ENCODE peak calls at places on chromosomes 12 and 14, in five cellular contexts. W, D, Z, B and E are unnamed samples.

GRCh38 chr12:49825360-49825970 is 2.7 kb downstream of the NCKAP5L start:
- DNase-seq in Z (no peak), B (no peak), W (no peak), D (no peak), E (peak; percentile 73)

GRCh38 chr12:93397412-93397811 is 19.7 kb downstream of the NUDT4 start:
- DNase-seq in W (no peak), Z (no peak), B (no peak), D (no peak), E (no peak)

GRCh38 chr14:55128386-55129085 is 516 bp upstream of the LGALS3 start:
- DNase-seq in Z (no peak), D (no peak), W (no peak), B (no peak), E (no peak)

GRCh38 chr12:94798107-94798506 is 147.8 kb upstream of the TMCC3 start:
- DNase-seq in W (no peak), Z (no peak), B (no peak), D (no peak), E (no peak)

GRCh38 chr12:49626836-49627235 is 3.5 kb downstream of the PRPF40B start:
- DNase-seq in B (no peak), D (no peak), W (no peak), Z (no peak), E (no peak)

GRCh38 chr12:11991604-11992003 is 79.1 kb upstream of the BCL2L14 start:
- DNase-seq in W (no peak), B (no peak), D (no peak), Z (no peak), E (no peak)

GRCh38 chr12:105013892-105014291 is 27.8 kb downstream of the NOPCHAP1 start:
- DNase-seq in D (no peak), Z (no peak), B (no peak), W (no peak), E (peak; percentile 38)

GRCh38 chr14:55071870-55072640 is 20.6 kb downstream of the MAPK1IP1L start:
- DNase-seq in Z (no peak), D (no peak), W (peak; percentile 32), B (peak; percentile 92), E (peak; percentile 94)

GRCh38 chr12:32069071-32069470 is 37.6 kb upstream of the BICD1 start:
- DNase-seq in W (peak; percentile 59), B (no peak), Z (peak; percentile 46), D (no peak), E (no peak)

GRCh38 chr12:1318327-1319031 is 275.9 kb downstream of the FBXL14 start:
- DNase-seq in D (no peak), B (no peak), Z (no peak), W (no peak), E (peak; percentile 31)

GRCh38 chr14:20632448-20632830 is 9.1 kb downstream of the OR6S1 start:
- DNase-seq in Z (no peak), B (no peak), D (no peak), W (no peak), E (no peak)

GRCh38 chr12:89497467-89497866 is 27.1 kb downstream of the GALNT4 start:
- DNase-seq in D (no peak), B (no peak), W (no peak), Z (no peak), E (peak; percentile 14)

GRCh38 chr14:106845286-106846087 is 1319.1 kb downstream of the TMEM121 start:
- DNase-seq in Z (peak; percentile 97), B (peak; percentile 73), D (no peak), W (peak; percentile 88), E (no peak)

GRCh38 chr14:91327661-91328312 is 83.3 kb upstream of the GPR68 start:
- DNase-seq in D (no peak), B (no peak), Z (no peak), W (no peak), E (no peak)

GRCh38 chr12:102528111-102528510 is 47.7 kb upstream of the IGF1 start:
- DNase-seq in B (no peak), Z (no peak), W (no peak), D (no peak), E (peak; percentile 54)

DNA sequence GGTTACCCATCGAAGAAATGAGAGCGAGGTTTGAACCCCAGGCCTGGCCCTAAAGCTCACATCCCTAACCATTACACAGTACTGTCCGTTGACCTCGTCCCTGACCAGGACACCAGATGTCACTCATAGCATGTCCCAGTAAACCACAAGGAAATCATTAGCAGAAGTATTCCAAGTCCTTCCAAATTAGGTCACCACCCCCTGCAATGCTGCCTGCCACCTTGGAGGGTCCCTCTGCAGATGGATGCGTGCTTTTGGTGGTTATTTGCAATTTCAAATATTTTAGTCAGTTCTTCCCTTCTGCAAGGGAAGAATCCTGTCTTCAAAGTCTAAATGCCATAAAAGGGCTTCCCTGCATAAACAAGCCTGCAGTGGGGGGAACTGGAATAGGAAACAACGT is 71.3 kb downstream of the CLMN start:
- DNase-seq in D (no peak), W (peak; percentile 40), Z (no peak), B (no peak), E (no peak)
- TF ChIP-seq RAD21 in D (peak; percentile 62), W (peak; percentile 46), Z (no peak), B (no peak), E (no peak)

DNA sequence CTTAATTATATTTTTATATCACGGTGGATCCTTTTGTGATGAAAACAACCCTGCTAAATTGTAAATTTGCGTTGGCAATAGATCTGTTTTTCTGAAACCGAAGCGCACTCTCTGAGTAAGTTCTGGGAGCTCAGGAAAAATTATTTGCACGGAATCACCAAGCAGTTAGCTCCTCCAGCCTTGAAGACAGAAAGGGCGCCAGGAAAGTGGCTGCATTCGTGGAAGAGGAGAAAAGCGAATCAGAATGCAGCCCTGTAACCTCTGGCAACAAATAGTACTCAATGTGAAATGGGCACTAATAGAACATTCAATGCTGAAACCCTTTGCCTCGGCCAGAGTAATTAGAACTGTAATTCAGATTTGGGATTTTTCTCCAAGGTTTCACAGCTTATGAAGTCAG is 251.6 kb downstream of the EGLN3 start:
- DNase-seq in D (no peak), W (no peak), B (no peak), Z (no peak), E (no peak)
- TF ChIP-seq RAD21 in D (no peak), W (no peak), B (no peak), Z (no peak), E (no peak)

GRCh38 chr12:119245904-119246494 is 67.3 kb downstream of the HSPB8 start:
- DNase-seq in D (no peak), B (no peak), Z (peak; percentile 20), W (no peak), E (no peak)

GRCh38 chr12:119247720-119248043 is 69.0 kb downstream of the HSPB8 start:
- DNase-seq in W (no peak), Z (no peak), D (no peak), B (no peak), E (no peak)

GRCh38 chr12:119247007-119247719 is 68.4 kb downstream of the HSPB8 start:
- DNase-seq in W (no peak), B (no peak), D (no peak), Z (no peak), E (no peak)

DNA sequence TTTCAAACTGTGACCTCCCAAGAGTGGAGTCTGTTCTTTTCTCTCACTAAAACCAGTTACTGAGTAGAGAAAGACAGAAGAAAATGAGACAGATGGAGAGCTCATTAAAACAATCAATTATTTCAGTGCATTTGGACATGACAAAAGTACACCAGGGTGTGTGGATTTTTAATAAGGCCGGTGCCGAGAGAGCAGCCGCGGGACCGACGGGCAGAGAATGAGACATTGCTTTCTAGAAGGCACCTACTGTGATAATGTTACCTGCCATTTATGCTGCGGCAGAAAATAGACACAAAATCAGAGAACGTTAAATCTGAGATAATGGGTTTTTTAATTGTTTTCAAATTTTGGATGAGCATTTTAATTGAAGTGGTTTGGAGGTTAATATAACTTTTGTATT is 70.7 kb downstream of the HSPB8 start:
- DNase-seq in B (no peak), W (no peak), Z (no peak), D (no peak), E (no peak)
- TF ChIP-seq RAD21 in B (no peak), W (no peak), Z (no peak), D (no peak), E (no peak)

GRCh38 chr14:58227096-58227819 is 17.4 kb upstream of the PSMA3 start:
- DNase-seq in W (no peak), Z (no peak), B (no peak), D (no peak), E (no peak)
- TF ChIP-seq RAD21 in W (no peak), Z (no peak), B (no peak), D (no peak), E (no peak)